ENCODE peak calls at places on chromosomes 3 and 15, in eight cellular contexts. One of them, this sample, is unnamed.

GRCh38 chr3:172367205-172368105 is 80.8 kb downstream of the GHSR start:
- DNase-seq in NCI-H2081 treated with DMSO at 0.1 percent for 48 hours: no peak
- DNase-seq in SW480: no peak
- DNase-seq in germinal center: no peak
- DNase-seq in CD8-positive, alpha-beta memory T cell: no peak
- DNase-seq in NCI-H446: no peak
- DNase-seq in mammary epithelial cell: no peak
- DNase-seq in fibroblast of gingiva: peak
- DNase-seq in this sample: no peak

GRCh38 chr3:117097356-117097755 is 387.8 kb downstream of the TUSC7 start:
- DNase-seq in NCI-H2081 treated with DMSO at 0.1 percent for 48 hours: no peak
- DNase-seq in SW480: no peak
- DNase-seq in germinal center: no peak
- DNase-seq in CD8-positive, alpha-beta memory T cell: no peak
- DNase-seq in NCI-H446: no peak
- DNase-seq in mammary epithelial cell: no peak
- DNase-seq in fibroblast of gingiva: peak
- DNase-seq in this sample: no peak

GRCh38 chr3:122973893-122974615 is 53.5 kb downstream of the SEMA5B start:
- DNase-seq in NCI-H2081 treated with DMSO at 0.1 percent for 48 hours: no peak
- DNase-seq in SW480: no peak
- DNase-seq in germinal center: no peak
- DNase-seq in CD8-positive, alpha-beta memory T cell: no peak
- DNase-seq in NCI-H446: peak
- DNase-seq in mammary epithelial cell: no peak
- DNase-seq in fibroblast of gingiva: no peak
- DNase-seq in this sample: no peak

GRCh38 chr15:28892789-28893610 is 7.2 kb downstream of the APBA2 start:
- DNase-seq in NCI-H2081 treated with DMSO at 0.1 percent for 48 hours: no peak
- DNase-seq in SW480: no peak
- DNase-seq in germinal center: no peak
- DNase-seq in CD8-positive, alpha-beta memory T cell: no peak
- DNase-seq in NCI-H446: peak
- DNase-seq in mammary epithelial cell: no peak
- DNase-seq in fibroblast of gingiva: no peak
- DNase-seq in this sample: no peak

GRCh38 chr3:159765025-159765859 is 223.4 kb upstream of the IL12A start:
- DNase-seq in NCI-H2081 treated with DMSO at 0.1 percent for 48 hours: no peak
- DNase-seq in SW480: peak
- DNase-seq in germinal center: peak
- DNase-seq in CD8-positive, alpha-beta memory T cell: no peak
- DNase-seq in NCI-H446: peak
- DNase-seq in mammary epithelial cell: peak
- DNase-seq in fibroblast of gingiva: peak
- DNase-seq in this sample: no peak

GRCh38 chr15:73601449-73602425 is 31.5 kb downstream of the NPTN start:
- DNase-seq in NCI-H2081 treated with DMSO at 0.1 percent for 48 hours: no peak
- DNase-seq in SW480: no peak
- DNase-seq in germinal center: no peak
- DNase-seq in CD8-positive, alpha-beta memory T cell: no peak
- DNase-seq in NCI-H446: peak
- DNase-seq in mammary epithelial cell: peak
- DNase-seq in fibroblast of gingiva: peak
- DNase-seq in this sample: no peak

GRCh38 chr3:111943533-111943932 is 35.3 kb upstream of the ABHD10 start:
- DNase-seq in NCI-H2081 treated with DMSO at 0.1 percent for 48 hours: no peak
- DNase-seq in SW480: no peak
- DNase-seq in germinal center: no peak
- DNase-seq in CD8-positive, alpha-beta memory T cell: no peak
- DNase-seq in NCI-H446: no peak
- DNase-seq in mammary epithelial cell: no peak
- DNase-seq in fibroblast of gingiva: no peak
- DNase-seq in this sample: no peak

GRCh38 chr3:45509038-45509767 is 85.3 kb upstream of the LIMD1 start:
- DNase-seq in NCI-H2081 treated with DMSO at 0.1 percent for 48 hours: no peak
- DNase-seq in SW480: peak
- DNase-seq in germinal center: no peak
- DNase-seq in CD8-positive, alpha-beta memory T cell: no peak
- DNase-seq in NCI-H446: peak
- DNase-seq in mammary epithelial cell: peak
- DNase-seq in fibroblast of gingiva: peak
- DNase-seq in this sample: no peak

GRCh38 chr3:122066331-122067213 is 11.4 kb downstream of the CD86 start:
- DNase-seq in NCI-H2081 treated with DMSO at 0.1 percent for 48 hours: no peak
- DNase-seq in SW480: no peak
- DNase-seq in germinal center: no peak
- DNase-seq in CD8-positive, alpha-beta memory T cell: no peak
- DNase-seq in NCI-H446: no peak
- DNase-seq in mammary epithelial cell: no peak
- DNase-seq in fibroblast of gingiva: no peak
- DNase-seq in this sample: no peak

GRCh38 chr3:45664558-45664957 is 24.6 kb upstream of the SACM1L start:
- DNase-seq in NCI-H2081 treated with DMSO at 0.1 percent for 48 hours: no peak
- DNase-seq in SW480: no peak
- DNase-seq in germinal center: peak
- DNase-seq in CD8-positive, alpha-beta memory T cell: peak
- DNase-seq in NCI-H446: no peak
- DNase-seq in mammary epithelial cell: no peak
- DNase-seq in fibroblast of gingiva: no peak
- DNase-seq in this sample: peak

GRCh38 chr3:3191675-3192480 is 12.4 kb upstream of the CRBN start:
- DNase-seq in NCI-H2081 treated with DMSO at 0.1 percent for 48 hours: no peak
- DNase-seq in SW480: no peak
- DNase-seq in germinal center: no peak
- DNase-seq in CD8-positive, alpha-beta memory T cell: no peak
- DNase-seq in NCI-H446: no peak
- DNase-seq in mammary epithelial cell: no peak
- DNase-seq in fibroblast of gingiva: no peak
- DNase-seq in this sample: no peak